ENCODE peak calls at places on chromosomes 5 and 9, in six cellular contexts. X, M, R, E, P and O are unnamed samples.

GRCh38 chr9:79054500-79054899 is 517.3 kb upstream of the TLE4 start:
- DNase-seq in X (no peak), M (peak; percentile 36), R (no peak), E (no peak), P (no peak), O (no peak)

GRCh38 chr5:35780236-35780635 is 76.5 kb upstream of the IL7R start:
- DNase-seq in X (no peak), M (no peak), R (peak; percentile 40), E (no peak), P (no peak), O (no peak)

GRCh38 chr9:127972316-127972871 is 8.4 kb downstream of the EEIG1 start:
- DNase-seq in X (no peak), M (no peak), R (no peak), E (no peak), P (no peak), O (no peak)

GRCh38 chr9:19965336-19965735 is 176.5 kb upstream of the SLC24A2 start:
- DNase-seq in X (peak; percentile 3), M (no peak), R (no peak), E (no peak), P (no peak), O (no peak)

GRCh38 chr9:136004712-136005111 is 43.5 kb upstream of the UBAC1 start:
- DNase-seq in X (no peak), M (no peak), R (no peak), E (no peak), P (no peak), O (no peak)

GRCh38 chr5:66958126-66958983 is 238.2 kb downstream of the CD180 start:
- DNase-seq in X (no peak), M (peak; percentile 45), R (no peak), E (no peak), P (no peak), O (no peak)

GRCh38 chr5:127303404-127303803 is 12.8 kb downstream of the MEGF10 start:
- DNase-seq in X (no peak), M (no peak), R (no peak), E (no peak), P (no peak), O (no peak)

GRCh38 chr5:79859588-79859987 is 131.5 kb downstream of the MTX3 start:
- DNase-seq in X (no peak), M (no peak), R (no peak), E (no peak), P (no peak), O (no peak)

GRCh38 chr5:165616550-165617430 is 2111.4 kb downstream of the MAT2B start:
- DNase-seq in X (no peak), M (no peak), R (no peak), E (no peak), P (peak; percentile 19), O (no peak)

GRCh38 chr5:55306641-55307382 is 682 bp downstream of the DHX29 start:
- DNase-seq in X (no peak), M (no peak), R (no peak), E (no peak), P (no peak), O (no peak)

GRCh38 chr5:168967882-168968620 is 332.9 kb downstream of the SLIT3 start:
- DNase-seq in X (no peak), M (no peak), R (no peak), E (no peak), P (no peak), O (no peak)

GRCh38 chr5:96627792-96628191 is 34.4 kb upstream of the CAST start:
- DNase-seq in X (no peak), M (no peak), R (no peak), E (no peak), P (peak; percentile 40), O (no peak)

GRCh38 chr5:166594552-166594951 is 1696.9 kb upstream of the WWC1 start:
- DNase-seq in X (no peak), M (no peak), R (no peak), E (no peak), P (no peak), O (no peak)

GRCh38 chr5:158720316-158720715 is 379.4 kb downstream of the EBF1 start:
- DNase-seq in X (no peak), M (no peak), R (no peak), E (no peak), P (no peak), O (no peak)

GRCh38 chr9:81628897-81629296 is 60.5 kb downstream of the TLE1 start:
- DNase-seq in X (no peak), M (no peak), R (no peak), E (no peak), P (no peak), O (no peak)

GRCh38 chr9:108270041-108270440 is 585.7 kb downstream of the ACTL7B start:
- DNase-seq in X (no peak), M (peak; percentile 85), R (no peak), E (no peak), P (no peak), O (no peak)

GRCh38 chr5:76716456-76717157 is 681 bp downstream of the F2R start:
- DNase-seq in X (no peak), M (peak; percentile 45), R (peak; percentile 24), E (no peak), P (no peak), O (peak; percentile 44)